ENCODE peak calls at places on chromosomes 13 and 19, in six cellular contexts. R, F, B, W, M and D are unnamed samples. For H3K4me1, the result is how much of the 10 kb centered on the place peaks cover.

GRCh38 chr13:36362914-36363313 is 16.7 kb upstream of the SPART start:
- DNase-seq in R (no peak), F (no peak), B (no peak), W (no peak), M (no peak), D (no peak)

GRCh38 chr19:2381151-2381822 is 21.2 kb downstream of the TMPRSS9 start:
- DNase-seq in R (no peak), F (peak), B (no peak), W (no peak), M (no peak), D (no peak)

GRCh38 chr19:34173145-34173956 is 1.0 kb downstream of the LSM14A start:
- DNase-seq in R (peak), F (peak), B (peak), W (peak), M (peak), D (peak)

GRCh38 chr13:109376936-109377335 is 409.4 kb downstream of the IRS2 start:
- DNase-seq in R (no peak), F (no peak), B (no peak), W (no peak), M (no peak), D (no peak)

GRCh38 chr13:98576215-98576945 is 527 bp downstream of the STK24 start:
- DNase-seq in R (no peak), F (no peak), B (peak), W (peak), M (peak), D (peak)

GRCh38 chr13:99626461-99627082 is 125.3 kb downstream of the TM9SF2 start:
- DNase-seq in R (no peak), F (peak), B (no peak), W (peak), M (no peak), D (no peak)

GRCh38 chr19:46726551-46726950 is 9.6 kb upstream of the PRKD2 start:
- DNase-seq in R (no peak), F (no peak), B (no peak), W (no peak), M (no peak), D (no peak)

GRCh38 chr13:35994131-35994966 is 136.8 kb downstream of the DCLK1 start:
- DNase-seq in R (no peak), F (peak), B (no peak), W (no peak), M (peak), D (no peak)

GRCh38 chr19:2309734-2310362 is 1.9 kb upstream of the LINGO3 start:
- DNase-seq in R (no peak), F (peak), B (no peak), W (no peak), M (no peak), D (peak)

GRCh38 chr13:52127783-52128702 is 830 bp downstream of the NEK5 start:
- DNase-seq in R (peak), F (peak), B (peak), W (peak), M (peak), D (no peak)

GRCh38 chr19:34288381-34288780 is 34.0 kb downstream of the GARRE1 start:
- DNase-seq in R (no peak), F (no peak), B (no peak), W (no peak), M (no peak), D (no peak)

GRCh38 chr19:18915639-18916038 is 3.5 kb downstream of the COPE start:
- DNase-seq in R (no peak), F (peak), B (no peak), W (no peak), M (no peak), D (no peak)

GRCh38 chr13:29607465-29607864 is 12.0 kb upstream of the SLC7A1 start:
- DNase-seq in R (no peak), F (peak), B (no peak), W (no peak), M (no peak), D (no peak)

GRCh38 chr13:110447058-110447511 is 114.4 kb downstream of the RAB20 start:
- DNase-seq in R (no peak), F (peak), B (no peak), W (no peak), M (no peak), D (no peak)

GRCh38 chr19:28128341-28128740 is 1084.6 kb downstream of the UQCRFS1 start:
- DNase-seq in R (no peak), F (no peak), B (no peak), W (no peak), M (no peak), D (no peak)

GRCh38 chr13:44092053-44092452 is 212.3 kb downstream of the LACC1 start:
- DNase-seq in R (no peak), F (no peak), B (no peak), W (no peak), M (no peak), D (no peak)

GRCh38 chr13:30355405-30355741 is 48.0 kb upstream of the KATNAL1 start:
- DNase-seq in R (no peak), F (no peak), B (no peak), W (no peak), M (no peak), D (no peak)

GRCh38 chr13:52195052-52195837 is 35.8 kb upstream of the NEK3 start:
- DNase-seq in R (no peak), F (peak), B (peak), W (peak), M (peak), D (peak)

GRCh38 chr13:39040206-39040605 is 1.9 kb downstream of the NHLRC3 start:
- DNase-seq in R (no peak), F (no peak), B (no peak), W (no peak), M (no peak), D (no peak)

GRCh38 chr19:31278555-31279435 is 70.4 kb downstream of the TSHZ3 start:
- DNase-seq in R (no peak), F (no peak), B (no peak), W (no peak), M (no peak), D (no peak)

GRCh38 chr13:110240943-110241342 is 66.0 kb downstream of the COL4A1 start:
- DNase-seq in R (no peak), F (no peak), B (no peak), W (no peak), M (no peak), D (no peak)

GRCh38 chr13:21767032-21767431 is 96.2 kb downstream of the FGF9 start:
- DNase-seq in R (no peak), F (no peak), B (no peak), W (no peak), M (no peak), D (no peak)

GRCh38 chr19:30570194-30570593 is 198.0 kb downstream of the ZNF536 start:
- DNase-seq in R (no peak), F (no peak), B (no peak), W (no peak), M (no peak), D (no peak)

GRCh38 chr13:50366488-50367174 is 351.4 kb downstream of the KCNRG start:
- DNase-seq in R (no peak), F (no peak), B (no peak), W (no peak), M (no peak), D (no peak)

GRCh38 chr13:113209336-113209879 is at the start of gene CUL4A:
- DNase-seq in R (peak), F (peak), B (peak), W (peak), M (peak), D (no peak)
- H3K4me1 ChIP-seq in R (under half), F (under half), B (under half), W (under half), M (under half), D (half or more)

DNA sequence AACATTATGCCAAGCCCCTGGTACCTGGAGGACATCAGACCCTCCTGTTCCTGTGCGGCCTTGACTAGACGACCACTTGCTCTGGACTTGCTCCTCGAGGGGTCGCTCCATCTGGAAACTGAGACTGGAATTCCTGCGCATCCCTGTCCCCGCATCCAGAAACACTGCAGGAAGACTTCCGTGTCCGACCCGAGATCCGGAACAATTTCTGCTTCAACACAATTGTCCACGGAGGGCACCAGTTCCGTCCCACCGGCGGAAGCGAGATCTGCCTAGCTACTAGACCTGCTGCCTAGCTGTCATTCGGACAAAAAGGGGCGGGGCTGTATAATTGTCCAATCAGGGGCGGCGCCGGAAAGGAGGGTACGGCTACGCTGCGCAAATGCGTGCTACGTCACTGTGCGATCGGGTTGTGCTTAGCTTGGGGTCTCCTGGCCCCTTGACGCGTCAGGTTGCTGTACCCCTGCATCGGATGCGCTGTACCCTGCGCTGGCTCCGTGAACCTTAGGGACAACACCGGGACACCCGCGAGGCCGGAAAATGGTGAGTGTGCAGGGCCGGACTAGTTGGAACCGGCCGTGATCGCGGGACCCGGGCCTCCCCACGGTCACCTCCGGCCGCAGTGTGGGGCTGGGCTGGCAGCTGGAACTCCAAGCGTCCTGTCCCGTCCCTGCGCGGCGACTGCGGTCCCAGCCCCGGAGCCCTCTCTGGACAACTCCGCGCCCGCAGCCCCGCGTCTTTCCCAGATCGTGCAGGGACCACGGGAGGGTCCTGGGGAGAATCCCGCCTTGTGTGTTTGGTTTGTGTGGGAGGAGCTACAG is at the start of the genes ZNF490 and ZNF791:
- DNase-seq in R (peak), F (peak), B (peak), W (peak), M (peak), D (peak)
- TF ChIP-seq CTCF in R (no peak), F (peak), B (no peak), W (no peak), M (no peak), D (no peak)

GRCh38 chr19:38173324-38174041 is 50.5 kb downstream of the DPF1 start:
- DNase-seq in R (no peak), F (peak), B (peak), W (no peak), M (no peak), D (no peak)
- TF ChIP-seq POLR2A in R (no peak), F (no peak), B (no peak), W (no peak), M (no peak), D (no peak)

DNA sequence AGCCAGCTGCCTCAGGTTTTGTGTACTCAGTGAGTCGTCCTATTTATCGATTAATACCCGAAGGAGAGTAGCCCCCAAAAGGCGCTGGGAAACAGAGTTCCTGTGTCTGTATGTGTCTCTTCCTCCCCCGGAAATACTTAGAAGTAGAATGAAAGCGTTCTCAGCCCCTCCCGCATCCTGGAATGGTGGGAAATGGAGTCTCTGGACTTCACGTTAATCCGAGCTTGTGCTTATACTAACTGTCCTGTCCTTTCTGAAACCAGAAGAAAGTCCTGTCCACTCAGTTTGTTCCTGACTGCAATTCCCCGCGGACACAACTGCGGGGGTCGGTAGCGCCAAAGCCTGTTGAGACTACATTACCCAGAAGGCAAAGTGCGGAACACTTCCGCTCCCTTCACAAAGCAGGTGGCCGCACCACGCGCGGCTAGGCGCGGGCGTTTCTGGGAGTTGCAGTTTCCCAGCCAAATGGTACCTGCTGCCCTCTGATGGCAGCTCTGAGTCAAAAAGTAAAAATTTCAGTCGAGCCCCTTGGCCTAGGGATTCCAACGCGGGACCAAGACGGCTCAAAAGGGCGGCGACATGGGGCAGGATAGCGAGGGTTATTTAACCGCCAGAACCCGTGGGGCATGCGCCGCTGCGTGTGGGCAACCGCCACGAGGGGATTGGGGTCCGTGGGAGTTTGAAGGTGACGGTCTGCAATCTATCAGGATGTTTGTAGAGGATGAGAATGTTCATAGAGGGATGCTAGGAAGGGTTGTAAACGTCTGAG is 2.2 kb upstream of the GSK3A start:
- DNase-seq in R (peak), F (peak), B (peak), W (peak), M (peak), D (peak)
- H3K4me1 ChIP-seq in R (half or more), F (under half), B (under half), W (under half), M (under half), D (half or more)

DNA sequence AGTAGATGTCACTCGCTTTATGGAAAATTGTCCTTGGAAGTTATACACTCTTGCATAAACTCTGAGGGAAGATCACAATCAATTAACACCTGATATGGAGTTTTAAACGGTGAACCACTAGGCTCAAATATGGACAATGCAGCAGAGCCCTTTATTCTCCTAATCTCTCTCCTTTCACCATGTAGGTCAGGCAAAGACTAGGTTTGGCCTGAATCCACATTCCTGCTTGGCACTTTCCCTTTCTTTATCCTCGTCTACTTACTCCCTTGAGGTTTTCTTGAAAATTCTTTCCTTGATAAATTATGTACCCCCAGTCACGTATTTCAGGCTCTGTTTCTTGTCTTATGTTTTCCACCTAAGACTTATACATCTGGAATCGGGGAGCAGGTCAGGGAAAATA is 751.7 kb downstream of the DACH1 start:
- DNase-seq in R (no peak), F (no peak), B (no peak), W (no peak), M (no peak), D (no peak)
- TF ChIP-seq CTCF in R (no peak), F (no peak), B (no peak), W (no peak), M (no peak), D (no peak)

GRCh38 chr19:40690699-40691420 is 409 bp upstream of the NUMBL start:
- DNase-seq in R (peak), F (peak), B (peak), W (peak), M (peak), D (peak)
- TF ChIP-seq POLR2A in R (peak), F (no peak), B (peak), W (no peak), M (no peak), D (no peak)